ENCODE peak calls at places on chromosomes 16 and 17, in nine cellular contexts. I, X, J, K, M, Q, A, Y and U are unnamed samples.

GRCh38 chr17:66975614-66976378 is 11.3 kb downstream of the CACNG4 start:
- DNase-seq in I (peak), X (no peak), J (no peak), K (no peak), M (no peak), Q (peak), A (no peak), Y (no peak), U (no peak)

GRCh38 chr17:13541032-13541480 is 60.7 kb downstream of the HS3ST3A1 start:
- DNase-seq in I (no peak), X (peak), J (peak), K (no peak), M (no peak), Q (peak), A (peak), Y (no peak), U (peak)

GRCh38 chr17:69170377-69170776 is 28.7 kb upstream of the ABCA6 start:
- DNase-seq in I (no peak), X (no peak), J (no peak), K (no peak), M (no peak), Q (no peak), A (no peak), Y (no peak), U (no peak)

GRCh38 chr16:82432261-82432660 is 194.5 kb upstream of the CDH13 start:
- DNase-seq in I (no peak), X (no peak), J (no peak), K (no peak), M (no peak), Q (no peak), A (peak), Y (no peak), U (no peak)

GRCh38 chr16:17125671-17126070 is 345.1 kb downstream of the XYLT1 start:
- DNase-seq in I (no peak), X (no peak), J (no peak), K (no peak), M (no peak), Q (no peak), A (no peak), Y (no peak), U (no peak)

GRCh38 chr17:38721802-38722201 is 8.3 kb upstream of the CISD3 start:
- DNase-seq in I (no peak), X (no peak), J (no peak), K (no peak), M (no peak), Q (no peak), A (no peak), Y (no peak), U (no peak)

GRCh38 chr16:31141489-31142108 is 6.1 kb upstream of the PRSS8 start:
- DNase-seq in I (no peak), X (no peak), J (no peak), K (no peak), M (no peak), Q (no peak), A (no peak), Y (no peak), U (no peak)

GRCh38 chr17:8994319-8994718 is 27.0 kb upstream of the NTN1 start:
- DNase-seq in I (peak), X (peak), J (peak), K (no peak), M (peak), Q (peak), A (peak), Y (peak), U (peak)

GRCh38 chr16:28873543-28874201 is 4.6 kb upstream of the ATP2A1 start:
- DNase-seq in I (peak), X (no peak), J (peak), K (peak), M (peak), Q (peak), A (no peak), Y (peak), U (no peak)

GRCh38 chr16:69171325-69172095 is 15.5 kb upstream of the SNTB2 start:
- DNase-seq in I (no peak), X (no peak), J (peak), K (no peak), M (no peak), Q (no peak), A (peak), Y (no peak), U (peak)